ENCODE peak calls at places on chromosome 21, in ten cellular contexts. One of them, this sample, is unnamed.

GRCh38 chr21:15015622-15016471 is 49.0 kb downstream of the NRIP1 start:
- DNase-seq in left lung: no peak
- DNase-seq in CD4-positive, alpha-beta T cell: no peak
- DNase-seq in AG04450: peak
- DNase-seq in WERI-Rb-1: no peak
- DNase-seq in K562: no peak
- DNase-seq in pancreas: no peak
- DNase-seq in transverse colon: no peak
- DNase-seq in Panc1: no peak
- DNase-seq in ovary: no peak
- DNase-seq in this sample: no peak

GRCh38 chr21:27423073-27423472 is 456.2 kb upstream of the ADAMTS5 start:
- DNase-seq in WERI-Rb-1: no peak
- DNase-seq in CD4-positive, alpha-beta T cell: no peak
- DNase-seq in ovary: peak
- DNase-seq in Panc1: no peak
- DNase-seq in left lung: peak
- DNase-seq in K562: no peak
- DNase-seq in pancreas: no peak
- DNase-seq in AG04450: peak
- DNase-seq in transverse colon: peak
- DNase-seq in this sample: no peak

GRCh38 chr21:41631564-41632461 is 123.9 kb upstream of the TMPRSS2 start:
- DNase-seq in CD4-positive, alpha-beta T cell: no peak
- DNase-seq in K562: no peak
- DNase-seq in transverse colon: peak
- DNase-seq in AG04450: no peak
- DNase-seq in Panc1: no peak
- DNase-seq in WERI-Rb-1: no peak
- DNase-seq in ovary: no peak
- DNase-seq in left lung: peak
- DNase-seq in pancreas: peak
- DNase-seq in this sample: no peak

GRCh38 chr21:40731206-40731605 is 115.8 kb downstream of the DSCAM start:
- DNase-seq in ovary: no peak
- DNase-seq in transverse colon: no peak
- DNase-seq in pancreas: no peak
- DNase-seq in CD4-positive, alpha-beta T cell: no peak
- DNase-seq in WERI-Rb-1: no peak
- DNase-seq in AG04450: no peak
- DNase-seq in left lung: no peak
- DNase-seq in Panc1: no peak
- DNase-seq in K562: no peak
- DNase-seq in this sample: no peak

GRCh38 chr21:39843916-39844315 is 23.3 kb upstream of the PCP4 start:
- DNase-seq in CD4-positive, alpha-beta T cell: no peak
- DNase-seq in WERI-Rb-1: no peak
- DNase-seq in K562: no peak
- DNase-seq in transverse colon: no peak
- DNase-seq in ovary: no peak
- DNase-seq in AG04450: no peak
- DNase-seq in Panc1: no peak
- DNase-seq in left lung: no peak
- DNase-seq in pancreas: no peak
- DNase-seq in this sample: no peak

GRCh38 chr21:27645285-27645684 is 678.4 kb upstream of the ADAMTS5 start:
- DNase-seq in ovary: no peak
- DNase-seq in transverse colon: no peak
- DNase-seq in pancreas: no peak
- DNase-seq in WERI-Rb-1: no peak
- DNase-seq in AG04450: no peak
- DNase-seq in Panc1: no peak
- DNase-seq in K562: no peak
- DNase-seq in left lung: no peak
- DNase-seq in CD4-positive, alpha-beta T cell: no peak
- DNase-seq in this sample: no peak

GRCh38 chr21:42279341-42279871 is 35.8 kb downstream of the TFF3 start:
- DNase-seq in WERI-Rb-1: no peak
- DNase-seq in K562: no peak
- DNase-seq in ovary: no peak
- DNase-seq in Panc1: no peak
- DNase-seq in left lung: no peak
- DNase-seq in AG04450: no peak
- DNase-seq in transverse colon: no peak
- DNase-seq in CD4-positive, alpha-beta T cell: no peak
- DNase-seq in pancreas: no peak
- DNase-seq in this sample: no peak

GRCh38 chr21:31251686-31252085 is 92.4 kb downstream of the TIAM1 start:
- DNase-seq in CD4-positive, alpha-beta T cell: no peak
- DNase-seq in WERI-Rb-1: no peak
- DNase-seq in left lung: no peak
- DNase-seq in pancreas: no peak
- DNase-seq in transverse colon: no peak
- DNase-seq in AG04450: no peak
- DNase-seq in K562: no peak
- DNase-seq in Panc1: no peak
- DNase-seq in ovary: no peak
- DNase-seq in this sample: no peak

GRCh38 chr21:20258542-20258941 is 739.7 kb upstream of the NCAM2 start:
- DNase-seq in WERI-Rb-1: no peak
- DNase-seq in left lung: no peak
- DNase-seq in AG04450: no peak
- DNase-seq in Panc1: no peak
- DNase-seq in CD4-positive, alpha-beta T cell: no peak
- DNase-seq in transverse colon: no peak
- DNase-seq in pancreas: no peak
- DNase-seq in ovary: no peak
- DNase-seq in K562: peak
- DNase-seq in this sample: no peak

GRCh38 chr21:45871616-45872236 is 109.8 kb upstream of the COL6A1 start:
- DNase-seq in CD4-positive, alpha-beta T cell: peak
- DNase-seq in ovary: no peak
- DNase-seq in AG04450: no peak
- DNase-seq in transverse colon: no peak
- DNase-seq in Panc1: no peak
- DNase-seq in K562: no peak
- DNase-seq in pancreas: no peak
- DNase-seq in left lung: no peak
- DNase-seq in WERI-Rb-1: no peak
- DNase-seq in this sample: no peak

GRCh38 chr21:45873418-45873817 is 108.2 kb upstream of the COL6A1 start:
- DNase-seq in ovary: no peak
- DNase-seq in left lung: no peak
- DNase-seq in Panc1: no peak
- DNase-seq in pancreas: no peak
- DNase-seq in AG04450: no peak
- DNase-seq in K562: no peak
- DNase-seq in CD4-positive, alpha-beta T cell: peak
- DNase-seq in WERI-Rb-1: no peak
- DNase-seq in transverse colon: no peak
- DNase-seq in this sample: no peak

GRCh38 chr21:45872471-45872870 is 109.1 kb upstream of the COL6A1 start:
- DNase-seq in AG04450: no peak
- DNase-seq in transverse colon: no peak
- DNase-seq in pancreas: no peak
- DNase-seq in WERI-Rb-1: no peak
- DNase-seq in K562: no peak
- DNase-seq in ovary: no peak
- DNase-seq in left lung: no peak
- DNase-seq in CD4-positive, alpha-beta T cell: peak
- DNase-seq in Panc1: no peak
- DNase-seq in this sample: no peak

GRCh38 chr21:45873866-45874265 is 107.7 kb upstream of the COL6A1 start:
- DNase-seq in ovary: no peak
- DNase-seq in Panc1: no peak
- DNase-seq in pancreas: no peak
- DNase-seq in AG04450: no peak
- DNase-seq in CD4-positive, alpha-beta T cell: peak
- DNase-seq in K562: no peak
- DNase-seq in transverse colon: no peak
- DNase-seq in WERI-Rb-1: no peak
- DNase-seq in left lung: no peak
- DNase-seq in this sample: no peak

DNA sequence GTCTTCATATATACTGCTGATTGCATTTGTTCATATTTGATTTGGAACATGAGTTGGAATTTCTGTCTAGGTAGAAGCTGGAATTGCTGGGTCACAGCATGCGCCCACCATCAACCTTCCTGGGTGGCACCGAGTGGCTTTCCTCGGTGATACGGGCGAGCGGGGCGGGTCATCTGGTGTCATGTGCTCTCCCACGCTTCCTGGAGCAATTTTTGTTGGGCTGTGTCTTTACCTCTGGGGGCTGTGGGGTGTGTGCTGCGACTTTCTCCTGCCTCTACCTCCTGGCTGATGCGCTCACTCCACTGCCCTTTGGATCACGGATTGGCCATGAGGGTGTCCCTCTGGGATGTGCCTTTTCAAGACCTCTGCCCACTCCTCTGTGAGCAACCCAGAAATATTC is 108.7 kb upstream of the COL6A1 start:
- DNase-seq in left lung: no peak
- DNase-seq in Panc1: no peak
- DNase-seq in AG04450: no peak
- DNase-seq in K562: no peak
- DNase-seq in pancreas: no peak
- DNase-seq in WERI-Rb-1: no peak
- DNase-seq in ovary: no peak
- DNase-seq in CD4-positive, alpha-beta T cell: peak
- DNase-seq in transverse colon: no peak
- DNase-seq in this sample: no peak
- H3K27ac ChIP-seq in left lung: no peak
- H3K27ac ChIP-seq in Panc1: no peak
- H3K27ac ChIP-seq in AG04450: no peak
- H3K27ac ChIP-seq in K562: no peak
- H3K27ac ChIP-seq in pancreas: no peak
- H3K27ac ChIP-seq in WERI-Rb-1: no peak
- H3K27ac ChIP-seq in ovary: no peak
- H3K27ac ChIP-seq in CD4-positive, alpha-beta T cell: no peak
- H3K27ac ChIP-seq in transverse colon: no peak
- H3K27ac ChIP-seq in this sample: no peak

GRCh38 chr21:44354001-44354405 is 582 bp downstream of the TRPM2 start:
- DNase-seq in K562: no peak
- DNase-seq in CD4-positive, alpha-beta T cell: no peak
- DNase-seq in ovary: no peak
- DNase-seq in WERI-Rb-1: no peak
- DNase-seq in AG04450: no peak
- DNase-seq in Panc1: no peak
- DNase-seq in left lung: no peak
- DNase-seq in pancreas: no peak
- DNase-seq in transverse colon: no peak
- DNase-seq in this sample: no peak

GRCh38 chr21:44353200-44353970 is at the start of gene TRPM2:
- DNase-seq in ovary: no peak
- DNase-seq in K562: no peak
- DNase-seq in pancreas: peak
- DNase-seq in Panc1: no peak
- DNase-seq in CD4-positive, alpha-beta T cell: no peak
- DNase-seq in left lung: peak
- DNase-seq in WERI-Rb-1: no peak
- DNase-seq in transverse colon: peak
- DNase-seq in AG04450: no peak
- DNase-seq in this sample: no peak

GRCh38 chr21:44351535-44352252 is 1.7 kb upstream of the TRPM2 start:
- DNase-seq in pancreas: no peak
- DNase-seq in transverse colon: no peak
- DNase-seq in ovary: no peak
- DNase-seq in WERI-Rb-1: no peak
- DNase-seq in AG04450: no peak
- DNase-seq in left lung: no peak
- DNase-seq in Panc1: no peak
- DNase-seq in CD4-positive, alpha-beta T cell: no peak
- DNase-seq in K562: no peak
- DNase-seq in this sample: no peak

GRCh38 chr21:44350773-44351481 is 2.5 kb upstream of the TRPM2 start:
- DNase-seq in CD4-positive, alpha-beta T cell: no peak
- DNase-seq in K562: no peak
- DNase-seq in ovary: no peak
- DNase-seq in pancreas: no peak
- DNase-seq in WERI-Rb-1: no peak
- DNase-seq in transverse colon: no peak
- DNase-seq in Panc1: no peak
- DNase-seq in AG04450: no peak
- DNase-seq in left lung: no peak
- DNase-seq in this sample: no peak

DNA sequence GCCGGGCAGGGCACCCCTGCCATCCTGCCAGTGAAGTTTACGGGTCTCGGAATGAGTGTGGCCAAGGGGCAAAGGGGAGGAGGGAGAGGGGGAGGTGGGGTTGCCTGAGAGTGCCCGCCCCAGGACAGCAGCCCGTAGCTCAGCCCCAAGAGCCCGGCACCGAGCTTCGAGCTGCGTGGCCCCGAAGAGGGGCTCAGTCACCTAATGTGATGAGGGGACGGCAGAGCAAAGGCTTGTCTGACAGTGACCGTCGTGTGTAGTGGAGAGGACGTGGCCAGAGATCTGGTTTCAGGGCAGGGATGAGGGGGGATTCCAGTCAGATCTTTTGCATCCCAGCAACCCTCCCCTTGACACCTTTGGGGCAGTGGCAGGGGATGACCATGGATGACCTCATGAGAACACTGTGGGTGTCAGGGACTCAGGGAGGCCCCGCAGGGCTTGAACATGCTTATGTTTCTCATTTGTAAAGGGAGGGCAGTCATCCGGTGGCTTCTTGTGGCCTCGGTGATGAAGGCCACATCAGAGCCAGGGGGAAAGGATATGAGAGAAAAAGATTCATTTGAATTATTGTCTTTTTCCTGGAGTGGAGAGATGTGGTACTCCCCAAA is 1.1 kb upstream of the TRPM2 start:
- DNase-seq in K562: no peak
- DNase-seq in transverse colon: no peak
- DNase-seq in ovary: no peak
- DNase-seq in AG04450: no peak
- DNase-seq in left lung: no peak
- DNase-seq in WERI-Rb-1: no peak
- DNase-seq in CD4-positive, alpha-beta T cell: no peak
- DNase-seq in pancreas: no peak
- DNase-seq in Panc1: no peak
- DNase-seq in this sample: no peak
- H3K27ac ChIP-seq in K562: no peak
- H3K27ac ChIP-seq in transverse colon: peak
- H3K27ac ChIP-seq in ovary: no peak
- H3K27ac ChIP-seq in AG04450: no peak
- H3K27ac ChIP-seq in left lung: peak
- H3K27ac ChIP-seq in WERI-Rb-1: no peak
- H3K27ac ChIP-seq in CD4-positive, alpha-beta T cell: no peak
- H3K27ac ChIP-seq in pancreas: peak
- H3K27ac ChIP-seq in Panc1: no peak
- H3K27ac ChIP-seq in this sample: peak

GRCh38 chr21:45377866-45378257 is 27.1 kb upstream of the COL18A1 start:
- DNase-seq in pancreas: no peak
- DNase-seq in transverse colon: no peak
- DNase-seq in Panc1: no peak
- DNase-seq in left lung: no peak
- DNase-seq in CD4-positive, alpha-beta T cell: no peak
- DNase-seq in AG04450: no peak
- DNase-seq in WERI-Rb-1: no peak
- DNase-seq in K562: no peak
- DNase-seq in ovary: no peak
- DNase-seq in this sample: no peak
- H3K27ac ChIP-seq in pancreas: peak
- H3K27ac ChIP-seq in transverse colon: no peak
- H3K27ac ChIP-seq in Panc1: peak
- H3K27ac ChIP-seq in left lung: no peak
- H3K27ac ChIP-seq in CD4-positive, alpha-beta T cell: no peak
- H3K27ac ChIP-seq in AG04450: peak
- H3K27ac ChIP-seq in WERI-Rb-1: no peak
- H3K27ac ChIP-seq in K562: no peak
- H3K27ac ChIP-seq in ovary: no peak
- H3K27ac ChIP-seq in this sample: no peak

GRCh38 chr21:34131586-34131985 is 58.2 kb downstream of the MRPS6 start:
- DNase-seq in ovary: no peak
- DNase-seq in K562: no peak
- DNase-seq in WERI-Rb-1: no peak
- DNase-seq in Panc1: no peak
- DNase-seq in transverse colon: no peak
- DNase-seq in left lung: no peak
- DNase-seq in AG04450: no peak
- DNase-seq in pancreas: no peak
- DNase-seq in CD4-positive, alpha-beta T cell: no peak
- DNase-seq in this sample: no peak
- H3K27ac ChIP-seq in ovary: peak
- H3K27ac ChIP-seq in K562: no peak
- H3K27ac ChIP-seq in WERI-Rb-1: no peak
- H3K27ac ChIP-seq in Panc1: peak
- H3K27ac ChIP-seq in transverse colon: peak
- H3K27ac ChIP-seq in left lung: no peak
- H3K27ac ChIP-seq in AG04450: no peak
- H3K27ac ChIP-seq in pancreas: no peak
- H3K27ac ChIP-seq in CD4-positive, alpha-beta T cell: no peak
- H3K27ac ChIP-seq in this sample: no peak

This sample was measured in substantia nigra.